ENCODE peak calls at places on chromosomes 11 and 22, in seven cellular contexts. C is amygdala; V is NCI-H1092; H is NCI-H510A; I is activated T-helper 1 cell treated with anti-CD3 and anti-CD28 coated beads, Interleukin-12 subunit alpha, Interleukin-12 subunit beta, Interleukin-2, Interleukin-4 antibody, amounts not matched to agents 30 ng/mL and 10 ng/mL and 1 ng/mL, durations not matched to agents 14 hours and 24 hours and 36 hours; F is bronchial epithelial cell; W is activated CD4-positive, CD25-positive, alpha-beta regulatory T cell. B is an unnamed sample.

GRCh38 chr11:43585877-43586608 is 94.5 kb upstream of the HSD17B12 start:
- DNase-seq in C (no peak), V (no peak), H (no peak), I (no peak), F (no peak), W (no peak), B (no peak)

GRCh38 chr11:67252831-67253239 is 13.4 kb upstream of the GRK2 start:
- DNase-seq in C (no peak), V (no peak), H (no peak), I (no peak), F (peak; percentile 43), W (no peak), B (no peak)

GRCh38 chr11:116960916-116961315 is 123.5 kb upstream of the APOA1 start:
- DNase-seq in C (no peak), V (no peak), H (no peak), I (no peak), F (peak; percentile 49), W (no peak), B (no peak)

GRCh38 chr11:44559207-44559943 is 6.1 kb upstream of the CD82 start:
- DNase-seq in C (no peak), V (no peak), H (no peak), I (no peak), F (no peak), W (no peak), B (no peak)

GRCh38 chr11:8631395-8632110 is 37.5 kb upstream of the STK33 start:
- DNase-seq in C (no peak), V (no peak), H (no peak), I (no peak), F (peak; percentile 60), W (no peak), B (no peak)

GRCh38 chr11:17036666-17037658 is 22.7 kb upstream of the PLEKHA7 start:
- DNase-seq in C (no peak), V (no peak), H (no peak), I (no peak), F (no peak), W (no peak), B (no peak)

GRCh38 chr11:2528301-2529050 is 83.7 kb downstream of the KCNQ1 start:
- DNase-seq in C (no peak), V (no peak), H (no peak), I (no peak), F (peak; percentile 20), W (no peak), B (no peak)

GRCh38 chr22:37428649-37429586 is 1.6 kb upstream of the ELFN2 start:
- DNase-seq in C (no peak), V (no peak), H (no peak), I (peak; percentile 28), F (no peak), W (peak; percentile 23), B (no peak)

GRCh38 chr11:9118277-9118676 is 26.9 kb upstream of the SCUBE2 start:
- DNase-seq in C (no peak), V (no peak), H (no peak), I (no peak), F (peak; percentile 2), W (no peak), B (no peak)

GRCh38 chr22:46061124-46061410 is 84.1 kb upstream of the WNT7B start:
- DNase-seq in C (no peak), V (no peak), H (no peak), I (no peak), F (no peak), W (no peak), B (no peak)

GRCh38 chr11:73159297-73159696 is 17.2 kb upstream of the FCHSD2 start:
- DNase-seq in C (no peak), V (no peak), H (no peak), I (no peak), F (no peak), W (no peak), B (no peak)

GRCh38 chr11:12744831-12745502 is 70.7 kb downstream of the TEAD1 start:
- DNase-seq in C (no peak), V (peak; percentile 29), H (no peak), I (no peak), F (no peak), W (no peak), B (no peak)

GRCh38 chr11:119470316-119471266 is 47.6 kb upstream of the THY1 start:
- DNase-seq in C (no peak), V (no peak), H (no peak), I (no peak), F (peak; percentile 46), W (no peak), B (no peak)

GRCh38 chr11:77213029-77213579 is 85.1 kb downstream of the MYO7A start:
- DNase-seq in C (no peak), V (no peak), H (no peak), I (no peak), F (no peak), W (no peak), B (no peak)

GRCh38 chr22:28051787-28052356 is 132.8 kb upstream of the PITPNB start:
- DNase-seq in C (no peak), V (peak; percentile 34), H (no peak), I (no peak), F (peak; percentile 40), W (no peak), B (no peak)

GRCh38 chr22:33756508-33756949 is 163.7 kb downstream of the LARGE1 start:
- DNase-seq in C (no peak), V (peak; percentile 2), H (no peak), I (no peak), F (no peak), W (no peak), B (no peak)

GRCh38 chr11:2362414-2362813 is 14.7 kb upstream of the CD81 start:
- DNase-seq in C (no peak), V (no peak), H (no peak), I (no peak), F (no peak), W (no peak), B (peak; percentile 34)

GRCh38 chr11:88590366-88590765 is 252.8 kb upstream of the CTSC start:
- DNase-seq in C (no peak), V (no peak), H (no peak), I (no peak), F (no peak), W (no peak), B (no peak)

GRCh38 chr22:45916515-45916914 is 60.4 kb downstream of the WNT7B start:
- DNase-seq in C (no peak), V (no peak), H (no peak), I (no peak), F (no peak), W (no peak), B (no peak)

GRCh38 chr11:123704341-123704740 is 37.1 kb downstream of the ZNF202 start:
- DNase-seq in C (no peak), V (no peak), H (no peak), I (no peak), F (no peak), W (no peak), B (no peak)

GRCh38 chr22:23125512-23126103 is 16.2 kb downstream of the RSPH14 start:
- DNase-seq in C (no peak), V (no peak), H (no peak), I (no peak), F (no peak), W (no peak), B (no peak)

GRCh38 chr11:44556735-44557409 is 8.6 kb upstream of the CD82 start:
- DNase-seq in C (peak; percentile 24), V (peak; percentile 23), H (no peak), I (peak; percentile 42), F (peak; percentile 41), W (peak; percentile 45), B (no peak)

GRCh38 chr11:128552783-128553661 is 34.3 kb downstream of the ETS1 start:
- DNase-seq in C (peak; percentile 47), V (no peak), H (no peak), I (no peak), F (no peak), W (no peak), B (no peak)

GRCh38 chr22:27601195-27601594 is 200.4 kb downstream of the MN1 start:
- DNase-seq in C (no peak), V (no peak), H (no peak), I (no peak), F (no peak), W (no peak), B (no peak)

GRCh38 chr11:12410006-12410728 is 32.8 kb downstream of the PARVA start:
- DNase-seq in C (no peak), V (peak; percentile 16), H (no peak), I (no peak), F (no peak), W (no peak), B (no peak)

GRCh38 chr22:24053481-24054226 is 42.5 kb downstream of the CABIN1 start:
- DNase-seq in C (no peak), V (no peak), H (no peak), I (no peak), F (no peak), W (no peak), B (no peak)

GRCh38 chr11:38302564-38302963 is 1704.5 kb upstream of the RAG2 start:
- DNase-seq in C (no peak), V (no peak), H (no peak), I (no peak), F (no peak), W (no peak), B (no peak)

GRCh38 chr11:65554057-65554818 is 3.9 kb downstream of the LTBP3 start:
- DNase-seq in C (no peak), V (no peak), H (no peak), I (no peak), F (no peak), W (no peak), B (no peak)

GRCh38 chr11:129733981-129734380 is 81.7 kb upstream of the TMEM45B start:
- DNase-seq in C (no peak), V (no peak), H (no peak), I (no peak), F (no peak), W (no peak), B (no peak)

GRCh38 chr11:61056981-61057380 is 45.3 kb upstream of the CD5 start:
- DNase-seq in C (no peak), V (no peak), H (no peak), I (no peak), F (no peak), W (no peak), B (no peak)

B was measured in breast epithelium.